ENCODE peak calls at places on chromosomes 12 and 14, in six cellular contexts. J is uterus; I is GM20000; B is Jurkat, Clone E6-1; Q is stimulated activated CD4-positive, alpha-beta T cell treated with anti-CD3 and anti-CD28 coated beads, Interleukin-1b, Interleukin-23, amount 100 ng/mL, for 24 hours; O is adrenal gland. E is an unnamed sample.

GRCh38 chr14:24871302-24871701 is 178.6 kb downstream of the STXBP6 start:
- DNase-seq in J (no peak), I (no peak), B (no peak), Q (no peak), O (no peak), E (no peak)

GRCh38 chr14:44372807-44373497 is 134.1 kb downstream of the FSCB start:
- DNase-seq in J (no peak), I (no peak), B (no peak), Q (no peak), O (no peak), E (no peak)

GRCh38 chr12:22282283-22282682 is 52.2 kb downstream of the ST8SIA1 start:
- DNase-seq in J (peak), I (no peak), B (no peak), Q (no peak), O (no peak), E (peak)

GRCh38 chr12:66573605-66574004 is 105.3 kb downstream of the GRIP1 start:
- DNase-seq in J (no peak), I (no peak), B (no peak), Q (no peak), O (no peak), E (no peak)

GRCh38 chr12:91704446-91704845 is 441.2 kb downstream of the BTG1 start:
- DNase-seq in J (no peak), I (no peak), B (no peak), Q (no peak), O (no peak), E (no peak)

GRCh38 chr14:68651652-68652432 is 141.0 kb downstream of the ZFP36L1 start:
- DNase-seq in J (peak), I (no peak), B (no peak), Q (no peak), O (no peak), E (no peak)

GRCh38 chr12:74317078-74317581 is 220.5 kb upstream of the ATXN7L3B start:
- DNase-seq in J (peak), I (no peak), B (peak), Q (no peak), O (no peak), E (peak)

GRCh38 chr14:79502101-79502750 is 709.1 kb downstream of the DIO2 start:
- DNase-seq in J (no peak), I (no peak), B (no peak), Q (no peak), O (no peak), E (no peak)

GRCh38 chr12:94714378-94714777 is 64.0 kb upstream of the TMCC3 start:
- DNase-seq in J (no peak), I (no peak), B (no peak), Q (no peak), O (no peak), E (no peak)

GRCh38 chr12:49866859-49867579 is 24.1 kb upstream of the BCDIN3D start:
- DNase-seq in J (peak), I (peak), B (peak), Q (peak), O (peak), E (no peak)

GRCh38 chr14:58637040-58637390 is 747 bp upstream of the DACT1 start:
- DNase-seq in J (peak), I (no peak), B (no peak), Q (no peak), O (no peak), E (peak)

GRCh38 chr14:57038689-57039088 is 228.4 kb upstream of the OTX2 start:
- DNase-seq in J (no peak), I (no peak), B (no peak), Q (no peak), O (no peak), E (no peak)

GRCh38 chr12:56991319-56991906 is 14.9 kb downstream of the ZBTB39 start:
- DNase-seq in J (peak), I (no peak), B (no peak), Q (no peak), O (no peak), E (no peak)

GRCh38 chr14:55749946-55750345 is 169.9 kb downstream of the KTN1 start:
- DNase-seq in J (no peak), I (no peak), B (no peak), Q (no peak), O (no peak), E (no peak)

GRCh38 chr14:26444745-26445144 is 153.1 kb downstream of the NOVA1 start:
- DNase-seq in J (no peak), I (no peak), B (peak), Q (no peak), O (no peak), E (no peak)

GRCh38 chr12:51592034-51592705 is 1.1 kb downstream of the SCN8A start:
- DNase-seq in J (no peak), I (no peak), B (no peak), Q (no peak), O (no peak), E (peak)

GRCh38 chr14:34628681-34629135 is 1.2 kb downstream of the SNX6 start:
- DNase-seq in J (no peak), I (no peak), B (peak), Q (no peak), O (peak), E (peak)

GRCh38 chr14:105088812-105089745 is 23.8 kb upstream of the GPR132 start:
- DNase-seq in J (no peak), I (no peak), B (no peak), Q (no peak), O (no peak), E (no peak)

GRCh38 chr14:36605506-36605857 is 23.1 kb upstream of the NKX2-8 start:
- DNase-seq in J (no peak), I (no peak), B (no peak), Q (no peak), O (no peak), E (peak)

GRCh38 chr14:64719601-64720000 is 15.4 kb downstream of the PLEKHG3 start:
- DNase-seq in J (no peak), I (no peak), B (no peak), Q (no peak), O (no peak), E (no peak)

GRCh38 chr12:47863467-47863866 is 41.3 kb downstream of the VDR start:
- DNase-seq in J (no peak), I (no peak), B (no peak), Q (no peak), O (no peak), E (no peak)

GRCh38 chr14:58082491-58083098 is 69.4 kb downstream of the ARMH4 start:
- DNase-seq in J (no peak), I (no peak), B (no peak), Q (no peak), O (peak), E (peak)

GRCh38 chr14:51331651-51332367 is 91.8 kb downstream of the TMX1 start:
- DNase-seq in J (no peak), I (no peak), B (no peak), Q (no peak), O (no peak), E (no peak)

GRCh38 chr12:11765817-11766794 is 116.6 kb downstream of the ETV6 start:
- DNase-seq in J (peak), I (peak), B (no peak), Q (peak), O (no peak), E (no peak)

GRCh38 chr12:66329941-66330340 is 27.6 kb downstream of the HELB start:
- DNase-seq in J (no peak), I (no peak), B (no peak), Q (no peak), O (no peak), E (no peak)

GRCh38 chr14:35506927-35507326 is 27.0 kb upstream of the INSM2 start:
- DNase-seq in J (no peak), I (no peak), B (no peak), Q (no peak), O (no peak), E (no peak)

E was measured in SW 1271.